ENCODE peak calls at places on chromosomes 4 and X, in seven cellular contexts. K is HepG2, P is GM12891, G is SK-N-SH, M is K562, Z is GM12878, Y is H1. D is an unnamed sample.

GRCh38 chr4:81508786-81509574 is 37.3 kb upstream of the RASGEF1B start:
- DNase-seq in M (no peak), G (no peak), Z (no peak), K (no peak), P (no peak), Y (no peak), D (no peak)

GRCh38 chr4:2436301-2436700 is 17.5 kb downstream of the CFAP99 start:
- DNase-seq in K (no peak), M (no peak), Z (no peak), P (no peak), Y (no peak), G (peak), D (no peak)

GRCh38 chr4:1309261-1310010 is 19.7 kb downstream of the MAEA start:
- DNase-seq in G (peak), Y (peak), Z (peak), M (peak), K (peak), P (peak), D (peak)

GRCh38 chrX:10922841-10923240 is 188.3 kb upstream of the HCCS start:
- DNase-seq in P (no peak), K (no peak), M (no peak), Y (no peak), Z (no peak), G (no peak), D (no peak)

GRCh38 chr4:15171725-15172124 is 169.4 kb downstream of the CPEB2 start:
- DNase-seq in Y (no peak), K (no peak), Z (no peak), M (no peak), G (no peak), P (no peak), D (no peak)

GRCh38 chrX:29231800-29232199 is 644.6 kb downstream of the IL1RAPL1 start:
- DNase-seq in Y (no peak), P (no peak), M (no peak), Z (no peak), G (no peak), K (no peak), D (no peak)

GRCh38 chr4:112888617-112889016 is 160.8 kb upstream of the ANK2 start:
- DNase-seq in G (no peak), Z (no peak), M (no peak), K (no peak), P (no peak), Y (no peak), D (no peak)

GRCh38 chrX:11611161-11611560 is 54.6 kb downstream of the ARHGAP6 start:
- DNase-seq in P (no peak), G (no peak), K (no peak), Y (no peak), Z (no peak), M (no peak), D (no peak)

GRCh38 chr4:40305329-40306193 is 29.6 kb upstream of the CHRNA9 start:
- DNase-seq in Y (no peak), K (no peak), Z (peak), M (no peak), G (no peak), P (no peak), D (no peak)

GRCh38 chr4:112813790-112814189 is 176.8 kb downstream of the LARP7 start:
- DNase-seq in G (no peak), Y (no peak), P (no peak), K (no peak), Z (peak), M (no peak), D (no peak)

GRCh38 chr4:164748375-164748774 is 5.6 kb upstream of the SMIM31 start:
- DNase-seq in Z (no peak), M (peak), G (peak), P (no peak), K (peak), Y (no peak), D (no peak)

GRCh38 chr4:4590496-4590895 is 48.6 kb upstream of the STX18 start:
- DNase-seq in P (no peak), M (no peak), G (no peak), Z (no peak), K (no peak), Y (no peak), D (no peak)

GRCh38 chr4:40536032-40536431 is 93.6 kb downstream of the RBM47 start:
- DNase-seq in K (no peak), M (no peak), P (no peak), G (no peak), Z (no peak), Y (no peak), D (no peak)

GRCh38 chrX:72308566-72309296 is 3.0 kb upstream of the CITED1 start:
- DNase-seq in Z (no peak), Y (no peak), P (no peak), G (peak), K (peak), M (peak), D (no peak)

GRCh38 chrX:38831949-38832348 is 30.7 kb downstream of the MID1IP1 start:
- DNase-seq in Y (no peak), P (no peak), Z (no peak), G (no peak), M (no peak), K (no peak), D (no peak)

GRCh38 chrX:30822719-30823118 is 66.3 kb downstream of the TAB3 start:
- DNase-seq in M (no peak), P (no peak), Y (no peak), G (no peak), Z (no peak), K (no peak), D (no peak)

GRCh38 chr4:101699441-101700117 is 91.0 kb upstream of the BANK1 start:
- DNase-seq in P (no peak), K (no peak), Y (no peak), Z (no peak), G (no peak), M (no peak), D (no peak)

GRCh38 chr4:33998204-33998603 is 2246.1 kb downstream of the ARAP2 start:
- DNase-seq in G (no peak), P (no peak), Y (no peak), M (no peak), Z (no peak), K (no peak), D (no peak)

GRCh38 chrX:47217121-47217851 is 1.2 kb upstream of the CDK16 start:
- DNase-seq in M (no peak), K (peak), Y (no peak), Z (no peak), P (no peak), G (peak), D (no peak)

GRCh38 chrX:107978707-107979307 is 3.4 kb downstream of the TEX13B start:
- DNase-seq in Z (no peak), K (peak), P (no peak), M (peak), G (peak), Y (no peak), D (no peak)

GRCh38 chr4:19156786-19157185 is 1094.9 kb upstream of the SLIT2 start:
- DNase-seq in G (no peak), Z (no peak), M (no peak), P (no peak), Y (no peak), K (no peak), D (no peak)

DNA sequence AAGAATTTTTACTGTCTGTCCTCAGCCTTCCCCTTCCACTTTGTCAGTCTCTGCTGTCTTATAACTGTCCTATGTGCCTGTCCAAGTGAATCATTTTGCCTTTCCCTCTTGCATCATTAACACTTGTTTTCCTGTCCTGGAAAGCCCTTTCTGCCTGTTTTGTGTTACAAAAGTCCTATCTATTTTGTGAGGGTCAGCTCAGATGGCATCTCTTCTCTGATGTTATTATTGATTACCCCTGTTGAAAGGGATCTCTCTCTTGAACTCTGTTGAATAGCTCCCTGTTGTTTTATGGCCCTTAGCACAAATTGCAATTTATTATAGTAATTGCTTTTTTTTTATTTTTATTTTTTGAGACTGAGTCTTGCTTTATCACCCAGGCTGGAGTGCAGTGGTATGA is 40.2 kb downstream of the TBC1D19 start:
- DNase-seq in Z (no peak), M (no peak), P (no peak), G (no peak), Y (no peak), K (no peak), D (no peak)
- TF ChIP-seq TAF1 in Z (no peak), M (no peak), P (no peak), G (no peak), Y (no peak), K (no peak), D (no peak)

DNA sequence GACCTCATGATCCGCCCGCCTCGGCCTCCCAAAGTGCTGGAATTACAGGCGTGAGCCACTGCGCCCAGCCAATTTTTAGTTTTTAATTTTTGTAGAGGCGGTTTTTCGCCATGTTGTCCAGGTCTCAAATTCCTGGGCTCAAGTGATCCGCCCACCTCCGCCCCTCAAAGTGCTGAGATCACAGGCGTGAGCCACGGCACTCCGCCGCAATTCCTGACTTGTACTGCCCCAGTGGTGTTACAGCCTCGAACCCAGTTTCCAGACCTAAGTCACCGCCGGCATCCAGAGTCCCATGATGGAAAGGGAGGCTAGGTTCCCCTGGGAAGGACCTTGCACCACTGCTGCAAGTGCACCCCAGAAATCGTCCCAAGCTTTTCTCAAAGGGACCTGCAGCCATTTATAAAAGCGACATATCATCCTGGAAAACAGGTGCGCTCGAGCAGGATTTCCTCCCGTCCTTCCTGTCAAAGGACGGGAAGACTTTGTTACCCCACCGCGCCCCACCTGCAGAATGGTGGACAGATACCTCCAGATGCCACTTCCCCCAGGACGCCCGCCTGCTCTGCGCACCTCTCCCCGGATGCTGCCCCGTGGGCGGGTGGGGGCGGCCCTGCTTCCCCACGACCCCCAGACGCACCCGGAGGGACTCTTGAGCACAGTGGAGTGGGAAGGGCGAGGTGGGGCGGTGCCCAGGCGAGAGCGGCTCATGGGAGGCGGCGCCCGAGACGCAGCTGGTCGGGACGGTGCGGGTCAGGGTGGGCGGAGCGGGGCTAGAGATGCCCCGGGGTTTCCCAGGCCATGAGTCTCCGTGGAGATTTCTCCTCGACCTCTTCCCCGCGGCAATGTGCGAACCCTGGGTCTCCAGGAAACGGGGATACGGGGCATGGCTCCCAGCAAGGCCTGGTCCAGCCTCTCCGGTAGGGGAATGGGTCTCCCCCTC is 959 bp upstream of the RPL10 start:
- DNase-seq in G (peak), K (peak), Y (no peak), P (peak), Z (no peak), M (peak), D (peak)
- TF ChIP-seq TAF1 in G (no peak), K (peak), Y (peak), P (no peak), Z (no peak), M (no peak), D (no peak)

DNA sequence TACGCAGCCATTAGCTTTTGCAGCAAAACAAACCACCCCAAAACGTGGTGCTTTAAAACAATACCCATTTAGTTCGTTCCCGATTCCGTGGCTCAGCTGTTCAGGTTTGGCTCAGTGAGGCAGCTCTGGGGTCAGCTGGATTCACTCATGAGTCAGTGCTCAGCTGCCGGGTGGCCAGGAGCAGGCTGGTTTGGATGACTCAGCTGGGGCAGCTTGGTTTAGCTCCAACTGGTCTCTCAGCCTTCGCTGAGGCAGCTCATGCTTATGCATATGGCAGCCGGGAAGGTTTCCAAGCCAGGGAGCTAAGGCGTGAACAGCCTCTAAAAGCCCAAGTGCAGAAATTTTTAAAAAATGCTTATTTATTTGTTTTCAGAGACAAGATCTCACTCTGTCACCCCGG is 13.3 kb upstream of the CD99 start:
- DNase-seq in M (peak), G (no peak), Z (no peak), Y (no peak), K (no peak), P (no peak), D (no peak)
- TF ChIP-seq TAF1 in M (no peak), G (no peak), Z (no peak), Y (no peak), K (no peak), P (no peak), D (no peak)

GRCh38 chrX:64093761-64094160 is 111.7 kb downstream of the AMER1 start:
- DNase-seq in G (peak), P (no peak), Y (no peak), M (no peak), K (no peak), Z (no peak), D (no peak)
- TF ChIP-seq TAF1 in G (no peak), P (no peak), Y (no peak), M (no peak), K (no peak), Z (no peak), D (no peak)

DNA sequence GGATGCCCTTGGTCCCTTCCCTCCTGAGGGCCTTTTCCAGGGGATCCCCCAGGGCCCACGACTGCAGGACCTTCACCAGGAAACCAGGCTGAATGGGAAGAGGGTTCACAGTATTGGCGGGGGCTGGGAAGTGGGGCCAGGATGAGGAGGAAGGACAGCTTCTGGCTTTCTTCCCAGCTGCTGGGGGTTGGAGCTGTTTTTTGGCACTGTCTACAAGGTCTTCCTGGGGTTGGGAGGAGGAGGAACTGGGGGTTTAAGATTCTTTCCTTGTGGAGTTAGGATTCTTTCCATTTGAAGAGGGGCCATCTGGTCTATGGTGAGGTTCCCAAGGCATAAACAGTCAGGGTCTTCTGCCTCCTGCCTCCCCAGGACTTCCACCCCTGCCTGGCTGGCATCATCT is 64.8 kb downstream of the KIF4A start:
- DNase-seq in M (no peak), K (no peak), G (no peak), P (no peak), Z (no peak), Y (no peak), D (no peak)
- TF ChIP-seq TAF1 in M (no peak), K (no peak), G (no peak), P (no peak), Z (no peak), Y (no peak), D (no peak)

GRCh38 chrX:68945603-68946228 is 116.9 kb downstream of the EFNB1 start:
- DNase-seq in G (no peak), Y (no peak), Z (no peak), P (no peak), K (no peak), M (peak), D (no peak)
- TF ChIP-seq TAF1 in G (no peak), Y (no peak), Z (no peak), P (no peak), K (no peak), M (no peak), D (no peak)

DNA sequence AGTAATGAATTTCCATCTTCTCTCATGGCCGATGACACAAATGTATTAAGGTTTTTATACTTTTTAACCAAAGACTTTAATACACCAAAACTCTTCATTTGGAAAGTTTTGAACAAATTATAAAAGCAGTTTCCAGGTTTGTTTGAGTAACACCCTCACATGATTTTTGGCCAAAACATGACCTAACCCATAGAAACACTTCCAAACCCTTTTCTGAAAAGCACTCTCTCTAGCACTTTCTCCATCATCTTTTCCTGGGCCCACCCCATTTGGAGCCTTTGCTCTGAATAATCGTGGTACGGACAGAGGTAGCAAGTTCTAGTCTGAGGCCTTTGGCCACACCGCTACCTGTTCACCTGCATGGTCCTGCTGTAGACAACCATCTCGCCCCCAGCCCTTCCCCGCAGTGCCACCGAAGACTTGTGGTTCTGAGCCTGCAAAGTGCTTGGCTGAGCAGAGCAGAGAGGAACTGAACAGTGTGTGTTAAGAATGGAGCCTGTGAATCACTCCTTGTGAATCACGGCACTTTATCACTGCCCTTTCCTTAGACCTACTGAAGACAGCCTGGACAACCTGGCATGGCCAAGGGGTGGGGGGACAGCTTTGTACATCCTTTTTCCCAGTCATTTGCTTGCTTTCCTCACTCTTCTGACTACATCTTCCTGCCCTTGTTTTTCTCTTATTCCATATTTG is 181.8 kb downstream of the PTTG2 start:
- DNase-seq in K (no peak), Y (no peak), P (no peak), M (no peak), G (no peak), Z (no peak), D (no peak)
- TF ChIP-seq TAF1 in K (no peak), Y (no peak), P (no peak), M (no peak), G (no peak), Z (no peak), D (no peak)

GRCh38 chr4:108036252-108036651 is 46.6 kb downstream of the HADH start:
- DNase-seq in G (no peak), K (no peak), P (peak), Z (no peak), Y (no peak), M (no peak), D (peak)
- TF ChIP-seq TAF1 in G (no peak), K (no peak), P (no peak), Z (no peak), Y (no peak), M (no peak), D (no peak)

GRCh38 chr4:21410372-21410771 is 538.2 kb downstream of the KCNIP4 start:
- DNase-seq in Y (no peak), G (no peak), P (no peak), M (no peak), Z (no peak), K (no peak), D (no peak)
- TF ChIP-seq TAF1 in Y (no peak), G (no peak), P (no peak), M (no peak), Z (no peak), K (no peak), D (no peak)